ENCODE peak calls at places on chromosomes 5 and 9, in four cellular contexts. R is IMR-90, O is H9, U is H1. H is an unnamed sample.

GRCh38 chr5:165321912-165322311 is 1816.5 kb downstream of the MAT2B start:
- DNase-seq in O (no peak), R (peak; percentile 77), U (no peak), H (no peak)

GRCh38 chr5:54993318-54993717 is 7.9 kb upstream of the ESM1 start:
- DNase-seq in U (no peak), R (peak; percentile 38), O (no peak), H (peak; percentile 62)

GRCh38 chr9:90880669-90881068 is 79.0 kb downstream of the SYK start:
- DNase-seq in U (no peak), R (no peak), O (no peak), H (no peak)

GRCh38 chr9:96236854-96237545 is 65.0 kb downstream of the HSD17B3 start:
- DNase-seq in R (no peak), O (no peak), U (no peak), H (no peak)

GRCh38 chr9:68683433-68683832 is 21.6 kb upstream of the PIP5K1B start:
- DNase-seq in R (no peak), O (no peak), U (no peak), H (no peak)

GRCh38 chr5:80245986-80246781 is 9.7 kb downstream of the SERINC5 start:
- DNase-seq in U (no peak), O (no peak), R (peak; percentile 57), H (peak; percentile 85)

GRCh38 chr5:154756203-154756870 is 1.2 kb downstream of the LARP1 start:
- DNase-seq in R (no peak), U (no peak), O (no peak), H (peak; percentile 59)

GRCh38 chr5:67672633-67673032 is 476.0 kb upstream of the CD180 start:
- DNase-seq in R (no peak), U (no peak), O (no peak), H (no peak)

GRCh38 chr5:14659821-14660607 is 4.5 kb upstream of the OTULIN start:
- DNase-seq in R (peak; percentile 89), U (no peak), O (no peak), H (no peak)

GRCh38 chr5:124824637-124825158 is 78.3 kb upstream of the ZNF608 start:
- DNase-seq in O (no peak), R (peak; percentile 85), U (no peak), H (peak; percentile 25)

GRCh38 chr9:129852575-129852974 is 17.3 kb downstream of the USP20 start:
- DNase-seq in O (no peak), U (no peak), R (no peak), H (no peak)

GRCh38 chr5:849651-850301 is 1.0 kb downstream of the ZDHHC11 start:
- DNase-seq in U (no peak), R (no peak), O (no peak), H (peak; percentile 64)

GRCh38 chr9:87667164-87667738 is 58.7 kb upstream of the CTSL start:
- DNase-seq in R (no peak), O (peak; percentile 87), U (no peak), H (peak; percentile 87)

GRCh38 chr5:176793343-176793699 is 17.0 kb upstream of the UNC5A start:
- DNase-seq in O (peak; percentile 74), R (no peak), U (no peak), H (no peak)

GRCh38 chr5:35990941-35991592 is at the start of gene UGT3A1:
- DNase-seq in R (no peak), O (peak; percentile 92), U (peak; percentile 74), H (peak; percentile 94)

GRCh38 chr5:76325876-76326491 is 77.1 kb upstream of the IQGAP2 start:
- DNase-seq in U (no peak), O (no peak), R (no peak), H (no peak)

GRCh38 chr9:93902780-93903655 is 52.1 kb downstream of the BARX1 start:
- DNase-seq in U (no peak), R (no peak), O (peak; percentile 22), H (no peak)

GRCh38 chr9:114274217-114274616 is 48.7 kb upstream of the ORM1 start:
- DNase-seq in R (no peak), O (no peak), U (no peak), H (no peak)

GRCh38 chr5:68336200-68336599 is 120.6 kb downstream of the PIK3R1 start:
- DNase-seq in R (no peak), O (no peak), U (no peak), H (no peak)

GRCh38 chr9:30943446-30944232 is 1440.8 kb upstream of the ACO1 start:
- DNase-seq in O (no peak), U (no peak), R (no peak), H (no peak)

GRCh38 chr9:125748511-125749099 is 1.4 kb downstream of the PBX3 start:
- DNase-seq in U (no peak), R (no peak), O (no peak), H (peak; percentile 39)

GRCh38 chr9:129327552-129328283 is 149.7 kb upstream of the IER5L start:
- DNase-seq in R (no peak), O (no peak), U (no peak), H (no peak)

GRCh38 chr9:86352440-86353106 is 1.6 kb downstream of the TUT7 start:
- DNase-seq in O (no peak), U (no peak), R (no peak), H (no peak)

GRCh38 chr5:158736134-158736533 is 363.6 kb downstream of the EBF1 start:
- DNase-seq in R (no peak), U (no peak), O (no peak), H (no peak)

GRCh38 chr9:4832786-4833579 is 40.2 kb downstream of the RCL1 start:
- DNase-seq in O (no peak), U (no peak), R (peak; percentile 100), H (peak; percentile 23)

GRCh38 chr5:6578676-6579343 is 54.0 kb downstream of the NSUN2 start:
- DNase-seq in R (no peak), O (no peak), U (no peak), H (no peak)

GRCh38 chr9:123434619-123435240 is 78.7 kb downstream of the CRB2 start:
- DNase-seq in U (peak; percentile 33), R (no peak), O (peak; percentile 82), H (peak; percentile 83)

GRCh38 chr9:119884411-119884810 is 515.2 kb upstream of the BRINP1 start:
- DNase-seq in O (no peak), R (no peak), U (peak; percentile 7), H (peak; percentile 74)

GRCh38 chr9:119487118-119487827 is 118.0 kb upstream of the BRINP1 start:
- DNase-seq in R (no peak), O (no peak), U (no peak), H (peak; percentile 37)

GRCh38 chr5:144712090-144712489 is 541.4 kb downstream of the KCTD16 start:
- DNase-seq in U (no peak), O (no peak), R (no peak), H (no peak)

GRCh38 chr5:10532421-10532820 is 31.4 kb upstream of the ANKRD33B start:
- DNase-seq in U (no peak), O (no peak), R (no peak), H (no peak)

GRCh38 chr5:136210259-136210658 is 17.3 kb upstream of the SMIM32 start:
- DNase-seq in U (no peak), R (no peak), O (no peak), H (no peak)

GRCh38 chr9:137163101-137163661 is 6.7 kb downstream of the LRRC26 start:
- DNase-seq in R (no peak), U (no peak), O (peak; percentile 70), H (peak; percentile 50)

GRCh38 chr5:95630394-95630917 is 10.6 kb downstream of the GPR150 start:
- DNase-seq in R (no peak), U (no peak), O (no peak), H (no peak)

GRCh38 chr9:132192728-132193127 is 30.9 kb downstream of the NTNG2 start:
- DNase-seq in R (peak; percentile 29), U (no peak), O (no peak), H (no peak)

GRCh38 chr9:72154468-72155281 is 5.4 kb downstream of the GDA start:
- DNase-seq in O (no peak), R (no peak), U (no peak), H (no peak)

GRCh38 chr9:74496819-74497749 is at the start of gene RORB:
- DNase-seq in R (peak; percentile 5), O (peak; percentile 90), U (no peak), H (peak; percentile 86)

GRCh38 chr9:137201205-137201868 is 796 bp upstream of the TPRN start:
- DNase-seq in R (no peak), U (no peak), O (no peak), H (peak; percentile 27)

GRCh38 chr5:53123702-53124101 is 14.1 kb upstream of the MOCS2 start:
- DNase-seq in U (no peak), O (no peak), R (peak; percentile 40), H (no peak)

DNA sequence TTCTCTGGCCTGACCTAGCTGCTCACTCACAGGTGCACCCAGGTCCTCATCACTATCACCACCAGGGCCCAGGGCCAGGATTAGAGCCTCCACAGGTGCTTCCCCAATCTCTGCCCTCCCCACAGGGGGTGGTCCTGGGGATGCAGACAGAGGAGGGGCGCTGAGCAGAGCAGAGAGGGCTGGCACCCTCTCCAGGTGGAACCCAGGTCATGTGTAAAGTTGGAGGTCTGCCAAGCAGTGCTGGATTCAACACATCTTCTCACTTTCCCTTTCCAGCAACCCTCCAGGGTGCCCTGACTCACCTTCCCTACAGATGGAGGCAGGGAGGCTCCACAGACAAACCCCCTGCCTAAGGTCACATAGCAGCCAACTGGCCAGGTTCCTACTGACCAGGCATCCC is 18.2 kb upstream of the ZNF484 start:
- DNase-seq in R (no peak), U (no peak), O (no peak), H (no peak)
- H4K5ac ChIP-seq in R (no peak overlapping the region), U (no peak overlapping the region), O (no peak overlapping the region), H (no peak overlapping the region)

GRCh38 chr5:132267166-132267739 is 9.8 kb downstream of the PDLIM4 start:
- DNase-seq in R (no peak), O (no peak), U (no peak), H (no peak)
- H3K27ac ChIP-seq in R (no peak overlapping the region), O (no peak overlapping the region), U (no peak overlapping the region), H (no peak overlapping the region)

GRCh38 chr5:132666310-132667123 is 7.3 kb upstream of the IL4 start:
- DNase-seq in U (no peak), R (no peak), O (no peak), H (no peak)
- H4K5ac ChIP-seq in U (no peak overlapping the region), R (no peak overlapping the region), O (no peak overlapping the region), H (no peak overlapping the region)

GRCh38 chr5:149170292-149170691 is 29.0 kb downstream of the ABLIM3 start:
- DNase-seq in U (no peak), O (peak; percentile 45), R (peak; percentile 38), H (no peak)

GRCh38 chr5:149168276-149168675 is 27.0 kb downstream of the ABLIM3 start:
- DNase-seq in R (no peak), O (no peak), U (no peak), H (no peak)

GRCh38 chr5:149166128-149166527 is 24.8 kb downstream of the ABLIM3 start:
- DNase-seq in R (peak; percentile 82), U (no peak), O (no peak), H (no peak)

GRCh38 chr5:149162401-149163084 is 21.2 kb downstream of the ABLIM3 start:
- DNase-seq in O (no peak), R (peak; percentile 74), U (no peak), H (no peak)

DNA sequence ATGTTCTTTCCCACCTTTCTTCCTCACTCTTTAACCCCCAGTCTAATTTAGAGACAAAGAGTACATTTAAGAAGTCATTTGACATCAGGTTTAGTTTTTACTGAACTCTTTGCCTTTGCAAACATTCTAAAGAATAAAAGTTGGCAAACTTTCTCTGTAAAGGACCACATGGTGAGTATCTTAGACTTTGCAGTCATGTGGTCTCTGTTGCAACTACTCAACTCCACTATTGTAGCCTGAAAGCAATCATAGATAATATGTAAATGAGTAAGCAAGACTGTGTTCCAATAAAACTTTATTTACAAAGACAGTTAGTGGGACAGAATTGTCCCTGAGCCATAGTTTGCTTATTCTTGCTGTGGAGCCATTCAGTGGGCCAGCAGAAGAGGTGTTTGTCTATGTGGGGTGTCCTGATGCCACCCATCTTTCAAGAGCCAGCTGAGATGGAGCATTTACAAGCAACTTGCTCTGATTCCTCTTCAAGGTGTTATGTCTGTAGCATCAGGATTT is 25.4 kb downstream of the ABLIM3 start:
- DNase-seq in R (peak; percentile 36), O (no peak), U (no peak), H (no peak)
- H3K27ac ChIP-seq in R (no peak overlapping the region), O (no peak overlapping the region), U (no peak overlapping the region), H (no peak overlapping the region)

H was measured in mesendoderm.